ENCODE peak calls at places on chromosomes 2 and 18, in nine cellular contexts. M is activated T-cell treated with anti-CD3 and anti-CD28 coated beads for 4 hours; C is NCI-H345; V is T-helper 9 cell; B is GDM1; X is activated CD4-positive, CD25-positive, alpha-beta regulatory T cell; W is HuH-7.5; Y is choroid plexus epithelial cell; D is type B pancreatic cell. Z is an unnamed sample.
A peak's percentile ranks its signal among the peaks of the same experiment; 100 is the strongest.

GRCh38 chr2:120625865-120626560 is 109.7 kb upstream of the GLI2 start:
- DNase-seq in V (no peak), C (peak; percentile 31), Y (no peak), X (no peak), D (no peak), M (no peak), W (no peak), B (no peak), Z (no peak)

GRCh38 chr18:49321800-49322461 is 138.5 kb downstream of the DYM start:
- DNase-seq in X (no peak), Y (peak; percentile 66), C (no peak), M (no peak), D (no peak), W (no peak), V (no peak), B (no peak), Z (no peak)

GRCh38 chr18:70335892-70336726 is 47.3 kb downstream of the SOCS6 start:
- DNase-seq in W (no peak), X (no peak), C (no peak), B (no peak), D (no peak), V (no peak), M (no peak), Y (no peak), Z (no peak)

GRCh38 chr2:240245706-240246105 is 105.2 kb upstream of the OTOS start:
- DNase-seq in D (no peak), M (no peak), Y (peak; percentile 61), X (no peak), C (no peak), W (no peak), B (no peak), V (no peak), Z (no peak)

GRCh38 chr2:8049851-8050571 is 631.8 kb upstream of the ID2 start:
- DNase-seq in B (no peak), C (no peak), X (no peak), D (no peak), W (no peak), V (no peak), M (no peak), Y (no peak), Z (no peak)

GRCh38 chr2:73415906-73416305 is 30.3 kb downstream of the ALMS1 start:
- DNase-seq in W (no peak), D (no peak), V (no peak), C (no peak), B (no peak), M (no peak), X (no peak), Y (no peak), Z (no peak)

GRCh38 chr2:188146888-188147287 is 144.8 kb upstream of the GULP1 start:
- DNase-seq in M (no peak), V (no peak), D (no peak), B (no peak), W (no peak), C (no peak), X (no peak), Y (no peak), Z (no peak)

GRCh38 chr2:54658548-54659207 is 64.8 kb upstream of the EML6 start:
- DNase-seq in X (no peak), W (no peak), D (no peak), C (no peak), M (no peak), Y (peak; percentile 67), V (no peak), B (no peak), Z (no peak)

GRCh38 chr18:68604256-68604655 is 110.7 kb downstream of the TMX3 start:
- DNase-seq in B (no peak), V (no peak), Y (peak; percentile 62), W (no peak), X (no peak), M (no peak), D (no peak), C (no peak), Z (no peak)